ENCODE peak calls at places on chromosome 19, in nine cellular contexts. One of them, this sample, is unnamed. For H3K9me3, the result is how much of the 10 kb centered on the place peaks cover.

GRCh38 chr19:38483016-38483630 is 49.6 kb downstream of the RYR1 start:
- DNase-seq in SJCRH30: no peak
- DNase-seq in CD8-positive, alpha-beta memory T cell: no peak
- DNase-seq in left ventricle myocardium inferior: no peak
- DNase-seq in mammary epithelial cell: no peak
- DNase-seq in ovary: no peak
- DNase-seq in CD4-positive, alpha-beta memory T cell: no peak
- DNase-seq in GM23248: no peak
- DNase-seq in body of pancreas: no peak
- DNase-seq in this sample: no peak

GRCh38 chr19:6828698-6829633 is 56.5 kb downstream of the VAV1 start:
- DNase-seq in SJCRH30: peak
- DNase-seq in CD8-positive, alpha-beta memory T cell: no peak
- DNase-seq in left ventricle myocardium inferior: no peak
- DNase-seq in mammary epithelial cell: no peak
- DNase-seq in ovary: no peak
- DNase-seq in CD4-positive, alpha-beta memory T cell: peak
- DNase-seq in GM23248: peak
- DNase-seq in body of pancreas: no peak
- DNase-seq in this sample: no peak

GRCh38 chr19:42286349-42287016 is 15.4 kb upstream of the PRR19 start:
- DNase-seq in SJCRH30: no peak
- DNase-seq in CD8-positive, alpha-beta memory T cell: no peak
- DNase-seq in left ventricle myocardium inferior: peak
- DNase-seq in mammary epithelial cell: no peak
- DNase-seq in ovary: peak
- DNase-seq in CD4-positive, alpha-beta memory T cell: no peak
- DNase-seq in GM23248: peak
- DNase-seq in body of pancreas: peak
- DNase-seq in this sample: no peak

GRCh38 chr19:55259540-55260210 is 858 bp upstream of the PPP6R1 start:
- DNase-seq in SJCRH30: peak
- DNase-seq in CD8-positive, alpha-beta memory T cell: no peak
- DNase-seq in left ventricle myocardium inferior: no peak
- DNase-seq in mammary epithelial cell: no peak
- DNase-seq in ovary: no peak
- DNase-seq in CD4-positive, alpha-beta memory T cell: no peak
- DNase-seq in GM23248: no peak
- DNase-seq in body of pancreas: no peak
- DNase-seq in this sample: no peak

GRCh38 chr19:38711726-38712153 is 32.5 kb downstream of the CAPN12 start:
- DNase-seq in SJCRH30: no peak
- DNase-seq in CD8-positive, alpha-beta memory T cell: no peak
- DNase-seq in left ventricle myocardium inferior: no peak
- DNase-seq in mammary epithelial cell: peak
- DNase-seq in ovary: peak
- DNase-seq in CD4-positive, alpha-beta memory T cell: no peak
- DNase-seq in GM23248: peak
- DNase-seq in body of pancreas: no peak
- DNase-seq in this sample: no peak

GRCh38 chr19:31135841-31136240 is 213.4 kb downstream of the TSHZ3 start:
- DNase-seq in SJCRH30: no peak
- DNase-seq in CD8-positive, alpha-beta memory T cell: no peak
- DNase-seq in left ventricle myocardium inferior: no peak
- DNase-seq in mammary epithelial cell: peak
- DNase-seq in ovary: no peak
- DNase-seq in CD4-positive, alpha-beta memory T cell: no peak
- DNase-seq in GM23248: peak
- DNase-seq in body of pancreas: no peak
- DNase-seq in this sample: no peak

GRCh38 chr19:48053856-48054255 is 10.0 kb upstream of the CABP5 start:
- DNase-seq in SJCRH30: no peak
- DNase-seq in CD8-positive, alpha-beta memory T cell: no peak
- DNase-seq in left ventricle myocardium inferior: no peak
- DNase-seq in mammary epithelial cell: peak
- DNase-seq in ovary: no peak
- DNase-seq in CD4-positive, alpha-beta memory T cell: no peak
- DNase-seq in GM23248: peak
- DNase-seq in body of pancreas: no peak
- DNase-seq in this sample: no peak

GRCh38 chr19:49224856-49225255 is 67.3 kb downstream of the TRPM4 start:
- DNase-seq in SJCRH30: peak
- DNase-seq in CD8-positive, alpha-beta memory T cell: no peak
- DNase-seq in left ventricle myocardium inferior: peak
- DNase-seq in mammary epithelial cell: peak
- DNase-seq in ovary: no peak
- DNase-seq in CD4-positive, alpha-beta memory T cell: no peak
- DNase-seq in GM23248: peak
- DNase-seq in body of pancreas: peak
- DNase-seq in this sample: no peak

GRCh38 chr19:13212759-13213330 is 62.6 kb downstream of the IER2 start:
- DNase-seq in SJCRH30: peak
- DNase-seq in CD8-positive, alpha-beta memory T cell: peak
- DNase-seq in left ventricle myocardium inferior: peak
- DNase-seq in mammary epithelial cell: peak
- DNase-seq in ovary: peak
- DNase-seq in CD4-positive, alpha-beta memory T cell: peak
- DNase-seq in GM23248: peak
- DNase-seq in body of pancreas: peak
- DNase-seq in this sample: peak

GRCh38 chr19:48669903-48670668 is 2.7 kb downstream of the NTN5 start:
- DNase-seq in SJCRH30: no peak
- DNase-seq in CD8-positive, alpha-beta memory T cell: no peak
- DNase-seq in left ventricle myocardium inferior: no peak
- DNase-seq in mammary epithelial cell: no peak
- DNase-seq in ovary: no peak
- DNase-seq in CD4-positive, alpha-beta memory T cell: no peak
- DNase-seq in GM23248: no peak
- DNase-seq in body of pancreas: no peak
- DNase-seq in this sample: no peak

GRCh38 chr19:5621945-5622464 is 571 bp downstream of the SAFB2 start:
- DNase-seq in SJCRH30: peak
- DNase-seq in CD8-positive, alpha-beta memory T cell: peak
- DNase-seq in left ventricle myocardium inferior: no peak
- DNase-seq in mammary epithelial cell: no peak
- DNase-seq in ovary: peak
- DNase-seq in CD4-positive, alpha-beta memory T cell: peak
- DNase-seq in GM23248: peak
- DNase-seq in body of pancreas: peak
- DNase-seq in this sample: no peak

GRCh38 chr19:42057856-42058255 is 12.2 kb downstream of the GRIK5 start:
- DNase-seq in SJCRH30: no peak
- DNase-seq in CD8-positive, alpha-beta memory T cell: no peak
- DNase-seq in left ventricle myocardium inferior: no peak
- DNase-seq in mammary epithelial cell: no peak
- DNase-seq in ovary: no peak
- DNase-seq in CD4-positive, alpha-beta memory T cell: no peak
- DNase-seq in GM23248: no peak
- DNase-seq in body of pancreas: no peak
- DNase-seq in this sample: no peak

GRCh38 chr19:24033962-24034342 is 53.0 kb upstream of the ZNF254 start:
- DNase-seq in SJCRH30: peak
- DNase-seq in CD8-positive, alpha-beta memory T cell: peak
- DNase-seq in left ventricle myocardium inferior: peak
- DNase-seq in mammary epithelial cell: peak
- DNase-seq in ovary: peak
- DNase-seq in CD4-positive, alpha-beta memory T cell: peak
- DNase-seq in GM23248: peak
- DNase-seq in body of pancreas: peak
- DNase-seq in this sample: no peak

GRCh38 chr19:40223135-40223822 is 3.2 kb downstream of the CCNP start:
- DNase-seq in SJCRH30: no peak
- DNase-seq in CD8-positive, alpha-beta memory T cell: no peak
- DNase-seq in left ventricle myocardium inferior: no peak
- DNase-seq in mammary epithelial cell: no peak
- DNase-seq in ovary: no peak
- DNase-seq in CD4-positive, alpha-beta memory T cell: peak
- DNase-seq in GM23248: no peak
- DNase-seq in body of pancreas: no peak
- DNase-seq in this sample: peak

GRCh38 chr19:46384396-46384795 is 29.0 kb downstream of the CCDC8 start:
- DNase-seq in SJCRH30: no peak
- DNase-seq in CD8-positive, alpha-beta memory T cell: no peak
- DNase-seq in left ventricle myocardium inferior: peak
- DNase-seq in mammary epithelial cell: no peak
- DNase-seq in ovary: peak
- DNase-seq in CD4-positive, alpha-beta memory T cell: no peak
- DNase-seq in GM23248: no peak
- DNase-seq in body of pancreas: peak
- DNase-seq in this sample: no peak

GRCh38 chr19:35736913-35737886 is 5.1 kb downstream of the IGFLR1 start:
- DNase-seq in SJCRH30: no peak
- DNase-seq in CD8-positive, alpha-beta memory T cell: no peak
- DNase-seq in left ventricle myocardium inferior: no peak
- DNase-seq in mammary epithelial cell: no peak
- DNase-seq in ovary: peak
- DNase-seq in CD4-positive, alpha-beta memory T cell: peak
- DNase-seq in GM23248: peak
- DNase-seq in body of pancreas: no peak
- DNase-seq in this sample: no peak

GRCh38 chr19:6048348-6048747 is 62.0 kb downstream of the RFX2 start:
- DNase-seq in SJCRH30: no peak
- DNase-seq in CD8-positive, alpha-beta memory T cell: no peak
- DNase-seq in left ventricle myocardium inferior: no peak
- DNase-seq in mammary epithelial cell: no peak
- DNase-seq in ovary: no peak
- DNase-seq in CD4-positive, alpha-beta memory T cell: no peak
- DNase-seq in GM23248: no peak
- DNase-seq in body of pancreas: no peak
- DNase-seq in this sample: no peak

GRCh38 chr19:33763661-33764343 is 32.9 kb upstream of the KCTD15 start:
- DNase-seq in SJCRH30: no peak
- DNase-seq in CD8-positive, alpha-beta memory T cell: no peak
- DNase-seq in left ventricle myocardium inferior: peak
- DNase-seq in mammary epithelial cell: no peak
- DNase-seq in ovary: no peak
- DNase-seq in CD4-positive, alpha-beta memory T cell: no peak
- DNase-seq in GM23248: no peak
- DNase-seq in body of pancreas: peak
- DNase-seq in this sample: no peak

GRCh38 chr19:18896421-18896841 is 473 bp upstream of the CERS1 start:
- DNase-seq in SJCRH30: no peak
- DNase-seq in CD8-positive, alpha-beta memory T cell: no peak
- DNase-seq in left ventricle myocardium inferior: no peak
- DNase-seq in mammary epithelial cell: peak
- DNase-seq in ovary: no peak
- DNase-seq in CD4-positive, alpha-beta memory T cell: no peak
- DNase-seq in GM23248: peak
- DNase-seq in body of pancreas: no peak
- DNase-seq in this sample: no peak

GRCh38 chr19:21423057-21424041 is 26.4 kb downstream of the ZNF493 start:
- DNase-seq in SJCRH30: no peak
- DNase-seq in CD8-positive, alpha-beta memory T cell: no peak
- DNase-seq in left ventricle myocardium inferior: no peak
- DNase-seq in mammary epithelial cell: no peak
- DNase-seq in ovary: no peak
- DNase-seq in CD4-positive, alpha-beta memory T cell: no peak
- DNase-seq in GM23248: no peak
- DNase-seq in body of pancreas: no peak
- DNase-seq in this sample: no peak

GRCh38 chr19:21422244-21422643 is 25.3 kb downstream of the ZNF493 start:
- DNase-seq in SJCRH30: no peak
- DNase-seq in CD8-positive, alpha-beta memory T cell: no peak
- DNase-seq in left ventricle myocardium inferior: no peak
- DNase-seq in mammary epithelial cell: no peak
- DNase-seq in ovary: no peak
- DNase-seq in CD4-positive, alpha-beta memory T cell: no peak
- DNase-seq in GM23248: no peak
- DNase-seq in body of pancreas: no peak
- DNase-seq in this sample: no peak
- H3K9me3 ChIP-seq in SJCRH30: under half
- H3K9me3 ChIP-seq in CD8-positive, alpha-beta memory T cell: under half
- H3K9me3 ChIP-seq in left ventricle myocardium inferior: half or more
- H3K9me3 ChIP-seq in mammary epithelial cell: under half
- H3K9me3 ChIP-seq in ovary: under half
- H3K9me3 ChIP-seq in CD4-positive, alpha-beta memory T cell: half or more
- H3K9me3 ChIP-seq in GM23248: under half
- H3K9me3 ChIP-seq in body of pancreas: under half
- H3K9me3 ChIP-seq in this sample: under half

DNA sequence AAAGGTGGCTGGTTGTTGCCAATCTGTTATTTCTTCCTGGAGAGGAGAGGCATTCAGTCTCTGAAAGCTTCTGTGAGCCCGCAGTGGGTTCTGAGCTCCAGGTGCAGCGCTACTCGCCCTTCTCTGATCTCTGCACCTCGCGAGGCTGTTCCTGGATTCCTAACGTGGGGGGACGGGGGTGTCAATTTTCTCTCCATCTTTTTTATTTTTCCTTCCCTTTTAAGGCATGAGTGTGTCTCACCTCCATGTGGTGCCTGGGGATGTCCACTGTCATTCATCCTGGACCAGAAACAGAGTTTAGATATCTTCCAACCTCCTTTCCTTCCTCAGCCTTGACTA is 626 bp downstream of the ZNF233 start:
- DNase-seq in SJCRH30: no peak
- DNase-seq in CD8-positive, alpha-beta memory T cell: no peak
- DNase-seq in left ventricle myocardium inferior: no peak
- DNase-seq in mammary epithelial cell: no peak
- DNase-seq in ovary: no peak
- DNase-seq in CD4-positive, alpha-beta memory T cell: no peak
- DNase-seq in GM23248: no peak
- DNase-seq in body of pancreas: no peak
- DNase-seq in this sample: no peak
- H3K9me3 ChIP-seq in SJCRH30: under half
- H3K9me3 ChIP-seq in CD8-positive, alpha-beta memory T cell: under half
- H3K9me3 ChIP-seq in left ventricle myocardium inferior: half or more
- H3K9me3 ChIP-seq in mammary epithelial cell: under half
- H3K9me3 ChIP-seq in ovary: under half
- H3K9me3 ChIP-seq in CD4-positive, alpha-beta memory T cell: under half
- H3K9me3 ChIP-seq in GM23248: under half
- H3K9me3 ChIP-seq in body of pancreas: under half
- H3K9me3 ChIP-seq in this sample: under half

GRCh38 chr19:27720155-27720554 is 1492.8 kb downstream of the UQCRFS1 start:
- DNase-seq in SJCRH30: no peak
- DNase-seq in CD8-positive, alpha-beta memory T cell: no peak
- DNase-seq in left ventricle myocardium inferior: no peak
- DNase-seq in mammary epithelial cell: no peak
- DNase-seq in ovary: no peak
- DNase-seq in CD4-positive, alpha-beta memory T cell: no peak
- DNase-seq in GM23248: no peak
- DNase-seq in body of pancreas: no peak
- DNase-seq in this sample: no peak
- H3K9me3 ChIP-seq in SJCRH30: under half
- H3K9me3 ChIP-seq in CD8-positive, alpha-beta memory T cell: under half
- H3K9me3 ChIP-seq in left ventricle myocardium inferior: half or more
- H3K9me3 ChIP-seq in mammary epithelial cell: under half
- H3K9me3 ChIP-seq in ovary: under half
- H3K9me3 ChIP-seq in CD4-positive, alpha-beta memory T cell: under half
- H3K9me3 ChIP-seq in GM23248: under half
- H3K9me3 ChIP-seq in body of pancreas: under half
- H3K9me3 ChIP-seq in this sample: under half

DNA sequence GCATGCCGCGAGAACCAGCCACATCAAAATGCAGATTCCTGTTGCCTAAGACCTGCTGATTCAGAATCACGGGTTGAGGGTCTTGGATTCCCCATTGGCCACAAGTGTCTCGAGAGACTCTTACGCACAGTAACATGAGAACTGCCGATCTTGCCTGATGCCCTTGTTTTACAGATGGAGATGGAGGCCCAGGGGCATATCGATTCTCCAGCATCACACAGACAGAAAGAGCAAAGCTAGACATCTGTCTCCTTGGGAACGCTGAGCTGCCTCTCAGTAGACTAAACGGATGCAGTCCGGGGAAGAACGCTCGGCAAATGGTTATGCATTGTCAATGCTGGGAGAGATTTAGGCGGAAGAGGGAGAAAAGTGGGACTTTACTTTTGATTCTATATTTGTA is 5.4 kb downstream of the NLRP12 start:
- DNase-seq in SJCRH30: no peak
- DNase-seq in CD8-positive, alpha-beta memory T cell: no peak
- DNase-seq in left ventricle myocardium inferior: no peak
- DNase-seq in mammary epithelial cell: no peak
- DNase-seq in ovary: no peak
- DNase-seq in CD4-positive, alpha-beta memory T cell: no peak
- DNase-seq in GM23248: no peak
- DNase-seq in body of pancreas: no peak
- DNase-seq in this sample: no peak
- H3K9me3 ChIP-seq in SJCRH30: under half
- H3K9me3 ChIP-seq in CD8-positive, alpha-beta memory T cell: under half
- H3K9me3 ChIP-seq in left ventricle myocardium inferior: under half
- H3K9me3 ChIP-seq in mammary epithelial cell: under half
- H3K9me3 ChIP-seq in ovary: under half
- H3K9me3 ChIP-seq in CD4-positive, alpha-beta memory T cell: under half
- H3K9me3 ChIP-seq in GM23248: under half
- H3K9me3 ChIP-seq in body of pancreas: under half
- H3K9me3 ChIP-seq in this sample: under half